ENCODE peak calls at places on chromosomes 13 and 19, in ten cellular contexts. N, O, P, G, K, T, H, A, U and Z are unnamed samples.

GRCh38 chr19:57171551-57172081 is 4.3 kb upstream of the DUXA start:
- DNase-seq in N (no peak), O (no peak), P (peak; percentile 83), G (no peak), K (peak; percentile 52), T (peak; percentile 70), H (peak; percentile 22), A (no peak), U (no peak), Z (peak; percentile 63)

GRCh38 chr19:51777570-51778460 is 16.8 kb downstream of the FPR2 start:
- DNase-seq in N (peak; percentile 62), O (peak; percentile 30), P (peak; percentile 85), G (peak; percentile 14), K (peak; percentile 55), T (peak; percentile 48), H (peak; percentile 65), A (peak; percentile 22), U (peak; percentile 63), Z (peak; percentile 76)

GRCh38 chr19:33296473-33297060 is 5.8 kb downstream of the CEBPA start:
- DNase-seq in N (no peak), O (no peak), P (peak; percentile 40), G (no peak), K (no peak), T (no peak), H (no peak), A (no peak), U (no peak), Z (no peak)

GRCh38 chr19:5114713-5115112 is 145.8 kb downstream of the KDM4B start:
- DNase-seq in N (no peak), O (no peak), P (no peak), G (no peak), K (no peak), T (no peak), H (no peak), A (no peak), U (no peak), Z (no peak)

GRCh38 chr13:63381078-63381859 is 1965.6 kb upstream of the PCDH20 start:
- DNase-seq in N (no peak), O (no peak), P (no peak), G (no peak), K (no peak), T (no peak), H (no peak), A (no peak), U (no peak), Z (no peak)

GRCh38 chr19:33514885-33515485 is 6.6 kb downstream of the PEPD start:
- DNase-seq in N (no peak), O (no peak), P (no peak), G (no peak), K (no peak), T (no peak), H (no peak), A (no peak), U (no peak), Z (no peak)

GRCh38 chr19:1136201-1136600 is 32.4 kb downstream of the GPX4 start:
- DNase-seq in N (no peak), O (peak; percentile 43), P (no peak), G (no peak), K (no peak), T (no peak), H (no peak), A (no peak), U (no peak), Z (no peak)

GRCh38 chr19:10518444-10519361 is 1.5 kb upstream of the S1PR5 start:
- DNase-seq in N (no peak), O (no peak), P (no peak), G (no peak), K (peak; percentile 25), T (peak; percentile 14), H (no peak), A (no peak), U (no peak), Z (no peak)

GRCh38 chr13:71252191-71252704 is 614.8 kb downstream of the DACH1 start:
- DNase-seq in N (no peak), O (no peak), P (no peak), G (no peak), K (no peak), T (no peak), H (no peak), A (no peak), U (no peak), Z (no peak)

GRCh38 chr19:2636897-2637683 is 65.4 kb downstream of the GNG7 start:
- DNase-seq in N (no peak), O (no peak), P (peak; percentile 90), G (peak; percentile 56), K (peak; percentile 83), T (peak; percentile 80), H (peak; percentile 65), A (peak; percentile 77), U (no peak), Z (no peak)

GRCh38 chr13:33258437-33259193 is 26.9 kb downstream of the STARD13 start:
- DNase-seq in N (no peak), O (no peak), P (no peak), G (no peak), K (no peak), T (no peak), H (no peak), A (no peak), U (no peak), Z (no peak)

GRCh38 chr19:31304877-31305312 is 44.3 kb downstream of the TSHZ3 start:
- DNase-seq in N (no peak), O (no peak), P (no peak), G (no peak), K (no peak), T (no peak), H (no peak), A (no peak), U (no peak), Z (no peak)

GRCh38 chr19:10380311-10381102 is at the start of gene TYK2:
- DNase-seq in N (peak; percentile 100), O (peak; percentile 99), P (peak; percentile 99), G (peak; percentile 97), K (peak; percentile 98), T (peak; percentile 98), H (peak; percentile 96), A (peak; percentile 94), U (peak; percentile 97), Z (peak; percentile 98)

GRCh38 chr19:6528544-6529121 is 2.2 kb upstream of the TNFSF9 start:
- DNase-seq in N (peak; percentile 92), O (no peak), P (peak; percentile 80), G (no peak), K (no peak), T (no peak), H (peak; percentile 59), A (no peak), U (no peak), Z (peak; percentile 79)

GRCh38 chr13:24228852-24229458 is 68.4 kb downstream of the SPATA13 start:
- DNase-seq in N (no peak), O (peak; percentile 14), P (no peak), G (peak; percentile 11), K (peak; percentile 39), T (peak; percentile 57), H (no peak), A (peak; percentile 28), U (peak; percentile 52), Z (no peak)

GRCh38 chr13:102993348-102993747 is 72.9 kb downstream of the SLC10A2 start:
- DNase-seq in N (no peak), O (no peak), P (no peak), G (no peak), K (no peak), T (no peak), H (no peak), A (no peak), U (no peak), Z (no peak)

GRCh38 chr13:29993716-29994488 is 143.5 kb upstream of the UBL3 start:
- DNase-seq in N (peak; percentile 62), O (no peak), P (no peak), G (no peak), K (no peak), T (no peak), H (no peak), A (no peak), U (peak; percentile 64), Z (no peak)

GRCh38 chr13:76438050-76438449 is 448.2 kb downstream of the KCTD12 start:
- DNase-seq in N (no peak), O (no peak), P (no peak), G (no peak), K (no peak), T (no peak), H (no peak), A (no peak), U (peak; percentile 44), Z (no peak)

GRCh38 chr19:49502866-49503581 is 6.8 kb downstream of the RPS11 start:
- DNase-seq in N (no peak), O (peak; percentile 75), P (no peak), G (no peak), K (no peak), T (peak; percentile 75), H (no peak), A (peak; percentile 37), U (peak; percentile 59), Z (no peak)

GRCh38 chr13:84430441-84430840 is 548.2 kb upstream of the SLITRK1 start:
- DNase-seq in N (no peak), O (no peak), P (no peak), G (no peak), K (no peak), T (no peak), H (no peak), A (no peak), U (no peak), Z (no peak)